ENCODE peak calls at places on chromosomes 3 and 15, in ten cellular contexts. One of them, this sample, is unnamed. For H3K9me3, the result is how much of the 10 kb centered on the place peaks cover.

GRCh38 chr15:67808821-67809220 is 16.5 kb upstream of the SKOR1 start:
- DNase-seq in adrenal gland: no peak
- DNase-seq in IMR-90: no peak
- DNase-seq in keratinocyte: no peak
- DNase-seq in hepatocyte: no peak
- DNase-seq in ovary: no peak
- DNase-seq in DND-41: no peak
- DNase-seq in AG04450: no peak
- DNase-seq in mucosa of descending colon: no peak
- DNase-seq in heart left ventricle: no peak
- DNase-seq in this sample: no peak

GRCh38 chr15:79942656-79943481 is 28.1 kb downstream of the BCL2A1 start:
- DNase-seq in keratinocyte: no peak
- DNase-seq in ovary: no peak
- DNase-seq in DND-41: no peak
- DNase-seq in heart left ventricle: no peak
- DNase-seq in adrenal gland: no peak
- DNase-seq in IMR-90: peak
- DNase-seq in AG04450: no peak
- DNase-seq in hepatocyte: no peak
- DNase-seq in mucosa of descending colon: no peak
- DNase-seq in this sample: no peak

GRCh38 chr15:89814112-89814742 is 425 bp downstream of the ANPEP start:
- DNase-seq in heart left ventricle: no peak
- DNase-seq in DND-41: no peak
- DNase-seq in AG04450: no peak
- DNase-seq in ovary: no peak
- DNase-seq in keratinocyte: no peak
- DNase-seq in mucosa of descending colon: no peak
- DNase-seq in hepatocyte: no peak
- DNase-seq in IMR-90: no peak
- DNase-seq in adrenal gland: no peak
- DNase-seq in this sample: no peak

GRCh38 chr3:17302774-17303173 is 418.0 kb downstream of the PLCL2 start:
- DNase-seq in adrenal gland: peak
- DNase-seq in AG04450: no peak
- DNase-seq in ovary: no peak
- DNase-seq in keratinocyte: no peak
- DNase-seq in hepatocyte: no peak
- DNase-seq in heart left ventricle: peak
- DNase-seq in DND-41: no peak
- DNase-seq in mucosa of descending colon: no peak
- DNase-seq in IMR-90: peak
- DNase-seq in this sample: no peak

GRCh38 chr3:15520185-15520584 is 1.3 kb downstream of the COLQ start:
- DNase-seq in hepatocyte: no peak
- DNase-seq in IMR-90: no peak
- DNase-seq in AG04450: no peak
- DNase-seq in ovary: no peak
- DNase-seq in DND-41: no peak
- DNase-seq in mucosa of descending colon: no peak
- DNase-seq in heart left ventricle: peak
- DNase-seq in keratinocyte: no peak
- DNase-seq in adrenal gland: no peak
- DNase-seq in this sample: no peak

GRCh38 chr3:127228866-127229265 is 35.9 kb downstream of the PRR23E start:
- DNase-seq in ovary: no peak
- DNase-seq in adrenal gland: no peak
- DNase-seq in heart left ventricle: no peak
- DNase-seq in mucosa of descending colon: no peak
- DNase-seq in AG04450: no peak
- DNase-seq in hepatocyte: no peak
- DNase-seq in DND-41: no peak
- DNase-seq in keratinocyte: no peak
- DNase-seq in IMR-90: no peak
- DNase-seq in this sample: no peak

GRCh38 chr3:123739754-123740153 is 144.4 kb downstream of the MYLK start:
- DNase-seq in mucosa of descending colon: no peak
- DNase-seq in adrenal gland: no peak
- DNase-seq in hepatocyte: no peak
- DNase-seq in AG04450: no peak
- DNase-seq in DND-41: no peak
- DNase-seq in IMR-90: peak
- DNase-seq in keratinocyte: peak
- DNase-seq in heart left ventricle: no peak
- DNase-seq in ovary: no peak
- DNase-seq in this sample: no peak

GRCh38 chr15:57217716-57218598 is 158.3 kb upstream of the CGNL1 start:
- DNase-seq in IMR-90: no peak
- DNase-seq in heart left ventricle: no peak
- DNase-seq in DND-41: peak
- DNase-seq in AG04450: no peak
- DNase-seq in hepatocyte: no peak
- DNase-seq in mucosa of descending colon: no peak
- DNase-seq in ovary: no peak
- DNase-seq in adrenal gland: no peak
- DNase-seq in keratinocyte: no peak
- DNase-seq in this sample: no peak

GRCh38 chr15:29086001-29086400 is 183.6 kb downstream of the NSMCE3 start:
- DNase-seq in ovary: no peak
- DNase-seq in keratinocyte: no peak
- DNase-seq in mucosa of descending colon: no peak
- DNase-seq in AG04450: no peak
- DNase-seq in hepatocyte: no peak
- DNase-seq in DND-41: no peak
- DNase-seq in heart left ventricle: no peak
- DNase-seq in IMR-90: no peak
- DNase-seq in adrenal gland: no peak
- DNase-seq in this sample: no peak

GRCh38 chr3:20022954-20023644 is 11.0 kb upstream of the PP2D1 start:
- DNase-seq in hepatocyte: no peak
- DNase-seq in adrenal gland: no peak
- DNase-seq in AG04450: no peak
- DNase-seq in DND-41: no peak
- DNase-seq in ovary: no peak
- DNase-seq in IMR-90: no peak
- DNase-seq in heart left ventricle: no peak
- DNase-seq in keratinocyte: no peak
- DNase-seq in mucosa of descending colon: no peak
- DNase-seq in this sample: no peak

GRCh38 chr3:58999134-58999778 is 50.6 kb downstream of the CFAP20DC start:
- DNase-seq in adrenal gland: peak
- DNase-seq in hepatocyte: peak
- DNase-seq in DND-41: no peak
- DNase-seq in mucosa of descending colon: no peak
- DNase-seq in IMR-90: peak
- DNase-seq in heart left ventricle: no peak
- DNase-seq in ovary: no peak
- DNase-seq in AG04450: no peak
- DNase-seq in keratinocyte: peak
- DNase-seq in this sample: no peak

GRCh38 chr3:2141482-2141881 is 42.8 kb downstream of the CNTN4 start:
- DNase-seq in AG04450: no peak
- DNase-seq in DND-41: no peak
- DNase-seq in mucosa of descending colon: no peak
- DNase-seq in keratinocyte: no peak
- DNase-seq in heart left ventricle: no peak
- DNase-seq in adrenal gland: no peak
- DNase-seq in IMR-90: no peak
- DNase-seq in ovary: no peak
- DNase-seq in hepatocyte: no peak
- DNase-seq in this sample: no peak

GRCh38 chr3:195549001-195549400 is 5.9 kb upstream of the PPP1R2 start:
- DNase-seq in adrenal gland: no peak
- DNase-seq in ovary: no peak
- DNase-seq in keratinocyte: no peak
- DNase-seq in mucosa of descending colon: no peak
- DNase-seq in heart left ventricle: no peak
- DNase-seq in AG04450: no peak
- DNase-seq in IMR-90: no peak
- DNase-seq in hepatocyte: no peak
- DNase-seq in DND-41: no peak
- DNase-seq in this sample: no peak

GRCh38 chr3:194130807-194131589 is 5.0 kb upstream of the HES1 start:
- DNase-seq in DND-41: peak
- DNase-seq in IMR-90: no peak
- DNase-seq in AG04450: no peak
- DNase-seq in mucosa of descending colon: peak
- DNase-seq in hepatocyte: peak
- DNase-seq in keratinocyte: no peak
- DNase-seq in ovary: peak
- DNase-seq in adrenal gland: no peak
- DNase-seq in heart left ventricle: no peak
- DNase-seq in this sample: no peak

GRCh38 chr3:179279837-179280236 is 28.9 kb upstream of the KCNMB3 start:
- DNase-seq in heart left ventricle: no peak
- DNase-seq in DND-41: no peak
- DNase-seq in AG04450: no peak
- DNase-seq in IMR-90: no peak
- DNase-seq in hepatocyte: no peak
- DNase-seq in mucosa of descending colon: no peak
- DNase-seq in keratinocyte: no peak
- DNase-seq in ovary: no peak
- DNase-seq in adrenal gland: no peak
- DNase-seq in this sample: no peak

GRCh38 chr3:179279294-179279693 is 28.4 kb upstream of the KCNMB3 start:
- DNase-seq in keratinocyte: no peak
- DNase-seq in hepatocyte: no peak
- DNase-seq in adrenal gland: no peak
- DNase-seq in heart left ventricle: no peak
- DNase-seq in AG04450: no peak
- DNase-seq in DND-41: no peak
- DNase-seq in mucosa of descending colon: no peak
- DNase-seq in ovary: no peak
- DNase-seq in IMR-90: no peak
- DNase-seq in this sample: no peak

GRCh38 chr3:179278151-179278550 is 27.2 kb upstream of the KCNMB3 start:
- DNase-seq in DND-41: no peak
- DNase-seq in adrenal gland: no peak
- DNase-seq in IMR-90: no peak
- DNase-seq in hepatocyte: no peak
- DNase-seq in ovary: no peak
- DNase-seq in heart left ventricle: no peak
- DNase-seq in mucosa of descending colon: no peak
- DNase-seq in AG04450: no peak
- DNase-seq in keratinocyte: no peak
- DNase-seq in this sample: no peak

GRCh38 chr3:179276001-179276400 is 25.1 kb upstream of the KCNMB3 start:
- DNase-seq in mucosa of descending colon: no peak
- DNase-seq in hepatocyte: no peak
- DNase-seq in heart left ventricle: no peak
- DNase-seq in IMR-90: no peak
- DNase-seq in DND-41: no peak
- DNase-seq in adrenal gland: no peak
- DNase-seq in keratinocyte: no peak
- DNase-seq in ovary: no peak
- DNase-seq in AG04450: no peak
- DNase-seq in this sample: no peak

GRCh38 chr3:179276743-179277142 is 25.8 kb upstream of the KCNMB3 start:
- DNase-seq in keratinocyte: no peak
- DNase-seq in adrenal gland: no peak
- DNase-seq in IMR-90: no peak
- DNase-seq in DND-41: no peak
- DNase-seq in AG04450: no peak
- DNase-seq in heart left ventricle: no peak
- DNase-seq in mucosa of descending colon: no peak
- DNase-seq in hepatocyte: no peak
- DNase-seq in ovary: no peak
- DNase-seq in this sample: no peak
- H3K9me3 ChIP-seq in keratinocyte: under half
- H3K9me3 ChIP-seq in adrenal gland: under half
- H3K9me3 ChIP-seq in IMR-90: under half
- H3K9me3 ChIP-seq in DND-41: under half
- H3K9me3 ChIP-seq in AG04450: under half
- H3K9me3 ChIP-seq in heart left ventricle: under half
- H3K9me3 ChIP-seq in mucosa of descending colon: under half
- H3K9me3 ChIP-seq in hepatocyte: under half
- H3K9me3 ChIP-seq in ovary: under half
- H3K9me3 ChIP-seq in this sample: under half

GRCh38 chr15:46014532-46014931 is 379.7 kb downstream of the SQOR start:
- DNase-seq in heart left ventricle: no peak
- DNase-seq in ovary: no peak
- DNase-seq in hepatocyte: no peak
- DNase-seq in IMR-90: no peak
- DNase-seq in DND-41: no peak
- DNase-seq in mucosa of descending colon: no peak
- DNase-seq in keratinocyte: no peak
- DNase-seq in adrenal gland: no peak
- DNase-seq in AG04450: no peak
- DNase-seq in this sample: no peak
- H3K9me3 ChIP-seq in heart left ventricle: under half
- H3K9me3 ChIP-seq in ovary: under half
- H3K9me3 ChIP-seq in hepatocyte: under half
- H3K9me3 ChIP-seq in IMR-90: under half
- H3K9me3 ChIP-seq in DND-41: under half
- H3K9me3 ChIP-seq in mucosa of descending colon: under half
- H3K9me3 ChIP-seq in keratinocyte: under half
- H3K9me3 ChIP-seq in adrenal gland: under half
- H3K9me3 ChIP-seq in AG04450: under half
- H3K9me3 ChIP-seq in this sample: under half

GRCh38 chr3:118097660-118098059 is 937.0 kb downstream of the IGSF11 start:
- DNase-seq in heart left ventricle: no peak
- DNase-seq in AG04450: no peak
- DNase-seq in DND-41: no peak
- DNase-seq in ovary: no peak
- DNase-seq in hepatocyte: no peak
- DNase-seq in adrenal gland: no peak
- DNase-seq in keratinocyte: no peak
- DNase-seq in mucosa of descending colon: no peak
- DNase-seq in IMR-90: no peak
- DNase-seq in this sample: no peak
- H3K9me3 ChIP-seq in heart left ventricle: under half
- H3K9me3 ChIP-seq in AG04450: under half
- H3K9me3 ChIP-seq in DND-41: under half
- H3K9me3 ChIP-seq in ovary: under half
- H3K9me3 ChIP-seq in hepatocyte: under half
- H3K9me3 ChIP-seq in adrenal gland: under half
- H3K9me3 ChIP-seq in keratinocyte: under half
- H3K9me3 ChIP-seq in mucosa of descending colon: under half
- H3K9me3 ChIP-seq in IMR-90: under half
- H3K9me3 ChIP-seq in this sample: under half

DNA sequence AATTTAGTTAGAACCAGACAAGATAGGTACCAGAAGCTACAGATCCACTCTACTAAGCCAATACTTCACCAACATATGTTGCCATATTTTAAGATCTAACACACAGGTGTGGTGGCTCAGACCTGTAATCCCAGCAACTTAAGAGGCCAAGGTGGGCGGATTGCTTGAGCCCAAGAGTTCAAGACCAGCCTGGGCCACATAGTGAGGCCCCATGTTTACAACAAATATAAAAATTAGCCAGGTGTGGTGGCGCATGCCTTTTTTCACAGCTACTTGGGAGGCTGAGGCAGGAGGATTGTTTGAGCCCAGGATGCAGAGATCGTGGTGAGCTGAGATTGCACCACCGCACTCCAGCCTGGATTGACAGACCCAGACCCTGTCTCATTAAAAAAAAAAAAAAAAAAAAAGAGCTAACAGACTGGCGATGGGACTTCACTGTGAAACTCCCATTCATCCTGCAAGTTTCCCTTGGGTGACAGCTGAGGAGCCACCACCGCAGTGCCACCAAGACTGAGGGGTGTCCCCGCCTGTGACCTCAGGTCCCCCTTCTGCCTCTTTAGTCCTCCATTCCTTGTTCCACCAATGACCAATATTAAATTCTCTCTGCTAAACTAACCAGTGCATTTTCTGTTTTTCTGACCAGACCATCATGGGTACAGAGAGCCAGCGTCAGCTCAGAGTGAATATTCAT is 163.3 kb downstream of the OR4M2 start:
- DNase-seq in heart left ventricle: no peak
- DNase-seq in hepatocyte: no peak
- DNase-seq in ovary: no peak
- DNase-seq in AG04450: no peak
- DNase-seq in DND-41: no peak
- DNase-seq in adrenal gland: no peak
- DNase-seq in mucosa of descending colon: no peak
- DNase-seq in IMR-90: no peak
- DNase-seq in keratinocyte: no peak
- DNase-seq in this sample: no peak
- H3K9me3 ChIP-seq in heart left ventricle: under half
- H3K9me3 ChIP-seq in hepatocyte: under half
- H3K9me3 ChIP-seq in ovary: under half
- H3K9me3 ChIP-seq in AG04450: half or more
- H3K9me3 ChIP-seq in DND-41: under half
- H3K9me3 ChIP-seq in adrenal gland: under half
- H3K9me3 ChIP-seq in mucosa of descending colon: half or more
- H3K9me3 ChIP-seq in IMR-90: under half
- H3K9me3 ChIP-seq in keratinocyte: under half
- H3K9me3 ChIP-seq in this sample: under half

This sample was measured in T-helper 17 cell.